ENCODE peak calls at places on chromosomes 12 and 14, in four cellular contexts. W is endothelial cell of umbilical vein, P is PC-3, E is T47D. G is an unnamed sample.

GRCh38 chr12:11209098-11209497 is 22.4 kb upstream of the TAS2R42 start:
- DNase-seq in W (no peak), P (no peak), E (no peak), G (no peak)

GRCh38 chr14:62364161-62364560 is 601.9 kb downstream of the SNAPC1 start:
- DNase-seq in E (no peak), P (no peak), W (no peak), G (no peak)

GRCh38 chr12:43740511-43741100 is 18.0 kb downstream of the PUS7L start:
- DNase-seq in E (no peak), W (no peak), P (no peak), G (no peak)

GRCh38 chr14:59595071-59595470 is 18.5 kb upstream of the CCDC175 start:
- DNase-seq in E (no peak), W (no peak), P (no peak), G (no peak)

GRCh38 chr12:47707905-47708543 is 2.2 kb upstream of the RPAP3 start:
- DNase-seq in W (no peak), E (no peak), P (no peak), G (no peak)

GRCh38 chr12:2739832-2740641 is 54.7 kb upstream of the FKBP4 start:
- DNase-seq in P (peak; percentile 64), W (peak; percentile 37), E (peak; percentile 23), G (peak; percentile 20)

GRCh38 chr12:64682572-64683277 is 72.4 kb downstream of the RASSF3 start:
- DNase-seq in W (peak; percentile 74), P (no peak), E (no peak), G (no peak)

GRCh38 chr14:104559043-104559768 is 20.4 kb upstream of the C14orf180 start:
- DNase-seq in P (no peak), W (no peak), E (no peak), G (no peak)

G was measured in bronchial epithelial cell.